ENCODE peak calls at places on chromosome 20, in five cellular contexts. C is GM13976, J is uterus, E is retinal pigment epithelial cell, V is endodermal cell. Q is an unnamed sample.
A peak's percentile ranks its signal among the peaks of the same experiment; 100 is the strongest.

GRCh38 chr20:52103911-52104545 is 87.6 kb downstream of the ZFP64 start:
- DNase-seq in J (no peak), E (no peak), C (peak; percentile 47), V (peak; percentile 86), Q (peak; percentile 51)

GRCh38 chr20:8932192-8933150 is 136.4 kb upstream of the PLCB4 start:
- DNase-seq in V (no peak), C (no peak), J (peak; percentile 30), E (peak; percentile 61), Q (no peak)

GRCh38 chr20:62246872-62247652 is 8.7 kb downstream of the OSBPL2 start:
- DNase-seq in E (no peak), C (no peak), J (no peak), V (no peak), Q (no peak)

GRCh38 chr20:48679603-48680002 is 148.2 kb downstream of the PREX1 start:
- DNase-seq in C (peak; percentile 55), J (no peak), V (peak; percentile 89), E (no peak), Q (no peak)

GRCh38 chr20:57662313-57663240 is 42.4 kb upstream of the ZBP1 start:
- DNase-seq in C (no peak), E (no peak), J (peak; percentile 15), V (peak; percentile 63), Q (no peak)

GRCh38 chr20:58826271-58826670 is 24.4 kb downstream of the GNAS-AS1 start:
- DNase-seq in J (no peak), C (no peak), E (no peak), V (no peak), Q (no peak)

GRCh38 chr20:62733891-62734290 is 25.3 kb downstream of the NTSR1 start:
- DNase-seq in J (no peak), V (no peak), C (no peak), E (no peak), Q (no peak)

GRCh38 chr20:8039048-8039447 is 19.5 kb upstream of the TMX4 start:
- DNase-seq in V (no peak), C (no peak), J (no peak), E (no peak), Q (no peak)

GRCh38 chr20:38859070-38859690 is 53.7 kb downstream of the PPP1R16B start:
- DNase-seq in V (no peak), E (no peak), J (no peak), C (peak; percentile 70), Q (peak; percentile 70)

GRCh38 chr20:35307666-35308653 is 15.7 kb upstream of the FAM83C start:
- DNase-seq in V (no peak), C (no peak), E (peak; percentile 59), J (no peak), Q (no peak)

GRCh38 chr20:40120827-40121226 is 568.2 kb downstream of the MAFB start:
- DNase-seq in C (no peak), E (no peak), J (no peak), V (no peak), Q (no peak)

GRCh38 chr20:18496740-18497592 is at the start of gene RBBP9:
- DNase-seq in V (peak; percentile 97), C (peak; percentile 89), J (peak; percentile 79), E (peak; percentile 39), Q (peak; percentile 82)

GRCh38 chr20:58366866-58367265 is 22.2 kb upstream of the VAPB start:
- DNase-seq in J (no peak), V (no peak), C (no peak), E (no peak), Q (no peak)

GRCh38 chr20:51500311-51500710 is 42.2 kb downstream of the NFATC2 start:
- DNase-seq in C (peak; percentile 87), E (no peak), J (no peak), V (peak; percentile 31), Q (peak; percentile 89)

GRCh38 chr20:16505894-16506293 is 67.4 kb downstream of the KIF16B start:
- DNase-seq in C (no peak), E (no peak), J (no peak), V (no peak), Q (no peak)

GRCh38 chr20:22579119-22579427 is 5.3 kb downstream of the FOXA2 start:
- DNase-seq in J (no peak), E (no peak), V (peak; percentile 96), C (no peak), Q (no peak)

GRCh38 chr20:63212792-63213191 is 3.1 kb downstream of the YTHDF1 start:
- DNase-seq in E (no peak), J (no peak), C (no peak), V (no peak), Q (no peak)

GRCh38 chr20:9500121-9500911 is 14.1 kb upstream of the LAMP5 start:
- DNase-seq in V (no peak), C (no peak), J (no peak), E (no peak), Q (no peak)

GRCh38 chr20:10075606-10076005 is 40.8 kb downstream of the ANKEF1 start:
- DNase-seq in E (no peak), C (no peak), V (no peak), J (no peak), Q (no peak)

GRCh38 chr20:12072945-12073245 is 155.2 kb downstream of the BTBD3 start:
- DNase-seq in V (no peak), E (no peak), C (no peak), J (no peak), Q (no peak)

GRCh38 chr20:14913896-14914295 is 576.5 kb upstream of the FLRT3 start:
- DNase-seq in J (no peak), E (no peak), V (no peak), C (no peak), Q (no peak)

GRCh38 chr20:15759546-15760216 is 813.6 kb downstream of the KIF16B start:
- DNase-seq in E (no peak), C (no peak), V (no peak), J (no peak), Q (no peak)

GRCh38 chr20:40953856-40954255 is 74.8 kb upstream of the TOP1 start:
- DNase-seq in V (no peak), J (no peak), E (no peak), C (no peak), Q (no peak)

GRCh38 chr20:53872561-53873248 is 197.7 kb downstream of the BCAS1 start:
- DNase-seq in J (no peak), C (peak; percentile 47), E (no peak), V (no peak), Q (no peak)

GRCh38 chr20:7980332-7981046 is 39.1 kb downstream of the TMX4 start:
- DNase-seq in J (no peak), C (peak; percentile 21), E (no peak), V (peak; percentile 53), Q (peak; percentile 32)

DNA sequence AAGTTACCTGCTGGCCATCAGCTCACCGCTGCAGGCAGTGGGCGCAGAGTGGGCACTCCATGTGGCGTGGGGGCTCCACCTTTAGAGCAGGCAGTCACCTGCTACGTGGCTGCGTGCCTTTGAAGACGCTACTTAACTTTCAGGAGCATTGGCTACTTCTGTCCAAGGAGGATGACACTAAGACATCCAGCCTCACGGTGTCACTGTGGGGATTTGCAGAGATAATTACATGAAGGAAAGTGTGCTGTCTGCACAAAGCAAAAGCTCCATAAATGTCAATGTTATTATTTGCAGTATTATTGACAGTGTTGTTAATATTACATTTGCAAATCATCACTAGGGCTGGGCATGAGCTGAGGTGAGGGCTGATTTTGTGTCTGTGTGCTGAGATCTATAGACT is 166.0 kb upstream of the SYNDIG1 start:
- DNase-seq in V (no peak), E (no peak), C (no peak), J (no peak), Q (no peak)
- TF ChIP-seq CTCF in V (peak; percentile 51), E (no peak), C (no peak), J (no peak), Q (no peak)

GRCh38 chr20:34171640-34172039 is 59.6 kb upstream of the EIF2S2 start:
- DNase-seq in J (peak; percentile 24), C (no peak), E (no peak), V (no peak), Q (no peak)
- TF ChIP-seq CTCF in J (no peak), C (no peak), E (no peak), V (no peak), Q (no peak)

GRCh38 chr20:33668087-33668790 is 1.5 kb downstream of the ACTL10 start:
- DNase-seq in E (no peak), C (peak; percentile 87), J (peak; percentile 75), V (peak; percentile 93), Q (peak; percentile 91)

GRCh38 chr20:33668791-33669155 is 2.0 kb downstream of the ACTL10 start:
- DNase-seq in E (no peak), J (no peak), C (no peak), V (no peak), Q (no peak)

GRCh38 chr20:33666293-33667244 is at the start of gene ACTL10:
- DNase-seq in J (peak; percentile 99), V (peak; percentile 97), C (peak; percentile 95), E (peak; percentile 90), Q (peak; percentile 97)

GRCh38 chr20:33669224-33669623 is 2.5 kb downstream of the ACTL10 start:
- DNase-seq in C (no peak), J (no peak), V (no peak), E (no peak), Q (no peak)

GRCh38 chr20:33667245-33668086 is 723 bp downstream of the ACTL10 start:
- DNase-seq in V (peak; percentile 70), C (peak; percentile 56), E (no peak), J (peak; percentile 50), Q (no peak)
- TF ChIP-seq CTCF in V (peak; percentile 98), C (peak; percentile 13), E (peak; percentile 3), J (peak; percentile 98), Q (no peak)

GRCh38 chr20:3648941-3649340 is 14.3 kb downstream of the GFRA4 start:
- DNase-seq in J (no peak), C (no peak), V (no peak), E (no peak), Q (no peak)
- TF ChIP-seq CTCF in J (no peak), C (no peak), V (no peak), E (no peak), Q (no peak)

GRCh38 chr20:44736170-44737021 is 9.3 kb upstream of the KCNK15 start:
- DNase-seq in C (no peak), V (peak; percentile 89), E (no peak), J (peak; percentile 72), Q (peak; percentile 58)

GRCh38 chr20:44735816-44736169 is 9.9 kb upstream of the KCNK15 start:
- DNase-seq in J (no peak), E (no peak), V (no peak), C (no peak), Q (no peak)

GRCh38 chr20:44737116-44737515 is 8.5 kb upstream of the KCNK15 start:
- DNase-seq in J (no peak), V (no peak), E (no peak), C (no peak), Q (no peak)

GRCh38 chr20:44733341-44734069 is 12.2 kb upstream of the KCNK15 start:
- DNase-seq in V (peak; percentile 92), E (no peak), C (peak; percentile 77), J (peak; percentile 64), Q (peak; percentile 80)

DNA sequence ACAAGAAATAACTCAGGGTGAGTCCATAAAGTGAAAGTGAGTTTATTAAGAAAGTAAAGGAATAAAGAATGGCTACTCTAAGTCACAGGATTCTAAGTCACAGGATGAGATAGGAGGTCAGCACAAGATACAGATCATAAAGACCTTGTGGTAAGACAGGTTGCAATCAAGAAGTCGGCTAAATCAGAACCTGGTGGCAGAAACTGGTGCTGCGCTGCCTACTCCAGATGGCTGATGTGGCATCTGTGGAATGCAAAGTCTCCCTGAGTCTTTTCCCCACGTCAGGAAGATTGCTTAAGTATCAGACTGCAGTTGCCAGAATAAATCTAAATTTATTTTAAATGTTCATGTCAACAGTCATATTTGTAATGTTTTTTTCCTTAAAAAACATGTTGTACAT is 10.7 kb upstream of the KCNK15 start:
- DNase-seq in J (no peak), C (no peak), V (peak; percentile 83), E (peak; percentile 60), Q (no peak)
- TF ChIP-seq CTCF in J (peak; percentile 6), C (no peak), V (peak; percentile 64), E (peak; percentile 47), Q (no peak)